ENCODE peak calls at places on chromosome 17, in six cellular contexts. U is tibial nerve, I is B cell, G is natural killer cell, B is psoas muscle, A is cardiac muscle cell. V is an unnamed sample.

GRCh38 chr17:40402668-40403067 is 15.0 kb downstream of the TOP2A start:
- DNase-seq in U (no peak), I (no peak), G (no peak), B (no peak), A (no peak), V (no peak)

GRCh38 chr17:73748521-73748920 is 104.3 kb upstream of the SDK2 start:
- DNase-seq in U (no peak), I (no peak), G (no peak), B (no peak), A (no peak), V (no peak)

GRCh38 chr17:58120195-58120822 is 27.9 kb upstream of the OR4D1 start:
- DNase-seq in U (no peak), I (no peak), G (no peak), B (no peak), A (peak; percentile 74), V (peak; percentile 24)

GRCh38 chr17:2405247-2405926 is 4.5 kb upstream of the MNT start:
- DNase-seq in U (no peak), I (peak; percentile 0), G (no peak), B (no peak), A (peak; percentile 89), V (peak; percentile 88)

GRCh38 chr17:82789806-82790205 is 37.9 kb downstream of the TBCD start:
- DNase-seq in U (no peak), I (no peak), G (no peak), B (no peak), A (no peak), V (no peak)

GRCh38 chr17:6642592-6642991 is 1.7 kb downstream of the TXNDC17 start:
- DNase-seq in U (no peak), I (no peak), G (no peak), B (no peak), A (no peak), V (no peak)

GRCh38 chr17:61458491-61459433 is 6.5 kb downstream of the TBX4 start:
- DNase-seq in U (no peak), I (peak; percentile 27), G (no peak), B (no peak), A (no peak), V (no peak)

GRCh38 chr17:9971991-9972390 is 66.9 kb upstream of the RCVRN start:
- DNase-seq in U (peak; percentile 58), I (no peak), G (no peak), B (peak; percentile 75), A (peak; percentile 80), V (peak; percentile 54)

GRCh38 chr17:57604771-57605733 is 140.0 kb downstream of the CCDC182 start:
- DNase-seq in U (no peak), I (peak; percentile 76), G (no peak), B (peak; percentile 67), A (peak; percentile 68), V (no peak)

GRCh38 chr17:16989230-16989952 is 17.5 kb upstream of the TNFRSF13B start:
- DNase-seq in U (no peak), I (peak; percentile 56), G (no peak), B (peak; percentile 39), A (no peak), V (no peak)

GRCh38 chr17:69357701-69358100 is 30.8 kb upstream of the ABCA5 start:
- DNase-seq in U (no peak), I (no peak), G (no peak), B (no peak), A (peak; percentile 11), V (no peak)

GRCh38 chr17:82217530-82218204 is 5.0 kb upstream of the CCDC57 start:
- DNase-seq in U (no peak), I (no peak), G (peak; percentile 66), B (peak; percentile 81), A (peak; percentile 96), V (peak; percentile 85)

GRCh38 chr17:55986817-55987216 is 166.5 kb upstream of the ANKFN1 start:
- DNase-seq in U (no peak), I (no peak), G (no peak), B (no peak), A (no peak), V (no peak)

GRCh38 chr17:17774009-17774881 is 62.5 kb downstream of the SREBF1 start:
- DNase-seq in U (no peak), I (no peak), G (no peak), B (peak; percentile 87), A (peak; percentile 30), V (peak; percentile 25)

GRCh38 chr17:57944796-57945362 is 10.3 kb downstream of the CUEDC1 start:
- DNase-seq in U (no peak), I (no peak), G (no peak), B (peak; percentile 28), A (peak; percentile 27), V (peak; percentile 10)

GRCh38 chr17:57557793-57558681 is 187.1 kb downstream of the CCDC182 start:
- DNase-seq in U (no peak), I (no peak), G (no peak), B (no peak), A (peak; percentile 79), V (peak; percentile 63)

GRCh38 chr17:42411321-42411820 is 11.7 kb downstream of the CAVIN1 start:
- DNase-seq in U (no peak), I (no peak), G (no peak), B (no peak), A (no peak), V (no peak)

GRCh38 chr17:38585056-38585804 is 20.5 kb downstream of the SRCIN1 start:
- DNase-seq in U (no peak), I (no peak), G (no peak), B (no peak), A (no peak), V (no peak)

GRCh38 chr17:63775420-63775819 is 1.4 kb downstream of the DDX42 start:
- DNase-seq in U (no peak), I (no peak), G (no peak), B (no peak), A (no peak), V (no peak)

GRCh38 chr17:56593073-56593740 is at the start of gene NOG:
- DNase-seq in U (no peak), I (no peak), G (no peak), B (peak; percentile 87), A (peak; percentile 12), V (peak; percentile 65)

GRCh38 chr17:78821961-78822360 is 18.7 kb downstream of the USP36 start:
- DNase-seq in U (no peak), I (no peak), G (no peak), B (peak; percentile 26), A (no peak), V (no peak)

GRCh38 chr17:27810902-27811557 is 10.7 kb upstream of the NOS2 start:
- DNase-seq in U (no peak), I (no peak), G (no peak), B (no peak), A (no peak), V (peak; percentile 26)

GRCh38 chr17:27295945-27296344 is 2.0 kb downstream of the WSB1 start:
- DNase-seq in U (no peak), I (no peak), G (no peak), B (no peak), A (peak; percentile 19), V (no peak)

GRCh38 chr17:48513653-48514482 is 16.9 kb downstream of the HOXB1 start:
- DNase-seq in U (no peak), I (no peak), G (no peak), B (no peak), A (no peak), V (no peak)

GRCh38 chr17:74757931-74758845 is 9.8 kb downstream of the NHERF1 start:
- DNase-seq in U (no peak), I (no peak), G (no peak), B (no peak), A (peak; percentile 56), V (no peak)

GRCh38 chr17:73297934-73298861 is 13.6 kb downstream of the CDC42EP4 start:
- DNase-seq in U (no peak), I (no peak), G (no peak), B (no peak), A (no peak), V (no peak)

GRCh38 chr17:30477758-30478115 is 529 bp downstream of the GOSR1 start:
- DNase-seq in U (no peak), I (no peak), G (no peak), B (no peak), A (peak; percentile 27), V (peak; percentile 3)

GRCh38 chr17:41404024-41404651 is 6.7 kb upstream of the KRT31 start:
- DNase-seq in U (no peak), I (no peak), G (no peak), B (no peak), A (peak; percentile 78), V (peak; percentile 97)

GRCh38 chr17:41403409-41404023 is 6.1 kb upstream of the KRT31 start:
- DNase-seq in U (no peak), I (no peak), G (no peak), B (no peak), A (no peak), V (peak; percentile 8)

GRCh38 chr17:41407226-41407625 is 9.8 kb upstream of the KRT31 start:
- DNase-seq in U (no peak), I (no peak), G (no peak), B (no peak), A (no peak), V (no peak)

GRCh38 chr17:41402161-41402560 is 4.8 kb upstream of the KRT31 start:
- DNase-seq in U (no peak), I (no peak), G (no peak), B (no peak), A (no peak), V (peak; percentile 38)

DNA sequence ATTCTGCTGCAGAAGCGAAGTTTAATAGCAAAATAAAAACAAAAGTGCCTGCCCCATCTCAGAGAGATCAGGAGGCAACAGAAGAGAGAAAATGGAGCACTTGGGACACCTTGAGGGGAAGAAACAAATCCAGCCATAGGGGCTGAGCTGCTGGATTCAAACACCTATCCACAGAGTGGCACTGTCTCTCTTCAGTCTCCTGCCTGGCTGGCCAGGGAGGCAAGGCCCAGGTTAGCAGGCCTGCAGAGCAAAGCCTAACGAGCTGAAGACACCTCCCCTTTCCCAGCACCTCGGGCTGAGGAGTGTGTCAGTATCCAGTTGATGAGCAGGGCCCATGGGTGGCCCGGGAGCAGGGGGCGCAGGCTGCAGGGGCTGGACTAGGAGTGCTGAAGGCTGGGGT is 8.8 kb upstream of the KRT31 start:
- DNase-seq in U (no peak), I (no peak), G (no peak), B (no peak), A (no peak), V (peak; percentile 17)
- TF ChIP-seq CTCF in U (no peak), I (no peak), G (no peak), B (no peak), A (no peak), V (no peak)

GRCh38 chr17:43528319-43528987 is 17.7 kb downstream of the ETV4 start:
- DNase-seq in U (no peak), I (no peak), G (no peak), B (peak; percentile 67), A (peak; percentile 60), V (no peak)
- TF ChIP-seq CTCF in U (no peak), I (no peak), G (no peak), B (no peak), A (no peak), V (no peak)

GRCh38 chr17:8187517-8188407 is 2.2 kb downstream of the BORCS6 start:
- DNase-seq in U (peak; percentile 89), I (peak; percentile 92), G (peak; percentile 81), B (peak; percentile 93), A (peak; percentile 99), V (peak; percentile 100)
- TF ChIP-seq CTCF in U (no peak), I (no peak), G (no peak), B (no peak), A (no peak), V (peak; percentile 43)

GRCh38 chr17:79925242-79925957 is 86.2 kb upstream of the CBX4 start:
- DNase-seq in U (no peak), I (no peak), G (no peak), B (peak; percentile 93), A (peak; percentile 63), V (no peak)
- TF ChIP-seq CTCF in U (no peak), I (no peak), G (no peak), B (peak; percentile 8), A (peak; percentile 29), V (no peak)

GRCh38 chr17:683499-684254 is 31.0 kb downstream of the VPS53 start:
- DNase-seq in U (no peak), I (no peak), G (no peak), B (no peak), A (no peak), V (no peak)
- TF ChIP-seq CTCF in U (no peak), I (no peak), G (no peak), B (no peak), A (no peak), V (no peak)

V was measured in HFFc6.